ENCODE peak calls at places on chromosomes 12 and 14, in five cellular contexts. G is A549; K is lung; M is CD8-positive, alpha-beta T cell; A is left ventricle myocardium inferior. C is an unnamed sample.
A peak's percentile ranks its signal among the peaks of the same experiment; 100 is the strongest.

GRCh38 chr14:43983721-43984120 is 523.4 kb downstream of the FSCB start:
- DNase-seq in M (no peak), G (no peak), A (no peak), K (no peak), C (no peak)

GRCh38 chr12:123958462-123958861 is 14.2 kb downstream of the CCDC92 start:
- DNase-seq in A (peak; percentile 44), K (no peak), M (no peak), G (no peak), C (peak; percentile 56)

GRCh38 chr12:45727994-45728624 is 1.4 kb upstream of the ARID2 start:
- DNase-seq in G (no peak), K (no peak), M (no peak), A (no peak), C (no peak)

GRCh38 chr14:26415618-26416123 is 182.2 kb downstream of the NOVA1 start:
- DNase-seq in K (no peak), M (no peak), A (no peak), G (no peak), C (no peak)

GRCh38 chr14:57364659-57365450 is 25.5 kb upstream of the NAA30 start:
- DNase-seq in M (no peak), A (no peak), G (no peak), K (no peak), C (no peak)

GRCh38 chr12:47207005-47207717 is 127.4 kb upstream of the AMIGO2 start:
- DNase-seq in M (no peak), K (peak; percentile 40), A (no peak), G (no peak), C (no peak)

GRCh38 chr14:103923863-103924262 is 4.4 kb upstream of the TDRD9 start:
- DNase-seq in M (no peak), G (no peak), K (no peak), A (peak; percentile 52), C (no peak)

GRCh38 chr12:52691765-52692150 is 11.6 kb upstream of the KRT1 start:
- DNase-seq in K (no peak), G (no peak), M (no peak), A (no peak), C (no peak)

GRCh38 chr12:77225373-77225772 is 160.0 kb upstream of the E2F7 start:
- DNase-seq in M (no peak), A (no peak), G (no peak), K (no peak), C (no peak)

GRCh38 chr14:96364911-96365310 is 1.6 kb downstream of the GSKIP start:
- DNase-seq in A (no peak), G (no peak), M (no peak), K (no peak), C (no peak)

GRCh38 chr12:62113366-62114011 is 146.7 kb upstream of the USP15 start:
- DNase-seq in M (no peak), K (no peak), A (no peak), G (no peak), C (no peak)

GRCh38 chr12:1949771-1950470 is 31.5 kb upstream of the CACNA2D4 start:
- DNase-seq in A (no peak), M (no peak), G (no peak), K (no peak), C (no peak)

GRCh38 chr12:98352218-98352811 is 163.1 kb upstream of the TMPO start:
- DNase-seq in K (no peak), M (no peak), A (no peak), G (peak; percentile 75), C (no peak)

GRCh38 chr12:61250303-61250702 is 1009.9 kb upstream of the USP15 start:
- DNase-seq in M (no peak), A (no peak), K (no peak), G (no peak), C (no peak)

GRCh38 chr12:128745772-128746689 is 77.7 kb downstream of the SLC15A4 start:
- DNase-seq in M (no peak), K (no peak), A (no peak), G (no peak), C (no peak)

GRCh38 chr12:42912367-42912766 is 322.8 kb upstream of the PRICKLE1 start:
- DNase-seq in K (no peak), M (no peak), G (no peak), A (no peak), C (no peak)

GRCh38 chr14:64970776-64971451 is 1.2 kb downstream of the RAB15 start:
- DNase-seq in G (peak; percentile 23), A (no peak), M (no peak), K (peak; percentile 40), C (no peak)

GRCh38 chr12:38811814-38812356 is 93.5 kb downstream of the CPNE8 start:
- DNase-seq in A (no peak), G (no peak), M (no peak), K (no peak), C (no peak)

GRCh38 chr12:115319641-115320040 is 635.7 kb upstream of the TBX3 start:
- DNase-seq in M (no peak), K (no peak), G (no peak), A (no peak), C (no peak)

GRCh38 chr12:90086281-90086680 is 377.6 kb upstream of the ATP2B1 start:
- DNase-seq in K (no peak), M (no peak), G (no peak), A (no peak), C (no peak)

GRCh38 chr14:38039526-38039925 is 168.2 kb upstream of the SSTR1 start:
- DNase-seq in K (no peak), M (no peak), G (no peak), A (no peak), C (no peak)

GRCh38 chr12:28032811-28033537 is 60.4 kb upstream of the PTHLH start:
- DNase-seq in G (no peak), M (no peak), A (no peak), K (no peak), C (no peak)

GRCh38 chr14:22429546-22429945 is 159.5 kb downstream of the DAD1 start:
- DNase-seq in A (no peak), M (no peak), K (no peak), G (no peak), C (no peak)

DNA sequence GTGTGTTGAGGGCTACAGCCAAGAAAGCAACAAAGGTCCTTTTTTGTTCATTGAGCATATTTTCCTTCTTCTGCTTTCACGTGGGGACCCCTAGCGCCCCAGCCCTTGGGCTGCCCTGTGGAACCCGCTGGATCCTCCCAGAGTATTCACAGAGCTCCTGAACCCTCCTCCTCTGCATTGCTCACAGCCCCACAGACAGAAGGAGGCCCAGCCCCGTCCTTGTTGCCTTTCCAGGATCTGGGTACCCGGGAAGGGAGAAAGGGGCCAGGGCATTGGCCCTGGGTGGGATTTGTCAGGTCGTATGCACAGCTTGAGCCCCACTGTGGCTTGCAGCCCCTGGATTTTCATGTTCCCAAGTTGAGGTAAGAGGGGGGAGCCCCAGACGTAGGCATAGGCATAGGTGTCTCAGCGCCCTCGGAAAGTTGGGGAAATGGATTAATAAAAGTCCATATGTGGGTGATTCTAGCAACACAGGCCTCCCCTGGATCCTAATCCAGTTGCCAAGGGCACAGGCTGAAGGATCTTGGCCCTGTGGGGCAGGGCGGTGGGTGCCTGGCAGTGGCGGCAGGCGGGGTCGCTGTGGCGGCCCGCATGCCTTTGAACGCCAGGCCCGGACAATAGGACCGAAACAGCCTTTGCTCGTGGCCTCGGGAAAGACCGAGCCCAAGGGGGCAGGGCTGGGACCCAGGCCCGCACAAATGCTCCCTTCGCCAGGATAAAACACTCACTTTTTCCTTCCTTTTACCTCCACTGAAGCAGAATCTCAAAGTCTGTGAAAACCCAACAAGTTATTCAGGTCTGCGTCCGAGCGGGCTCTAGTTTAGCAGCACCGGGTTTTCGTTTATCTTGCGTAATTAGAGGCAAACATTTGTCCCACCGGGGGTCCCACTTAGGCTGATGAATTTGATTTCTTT is 3.0 kb upstream of the HOXC10 start:
- DNase-seq in A (no peak), G (no peak), K (no peak), M (no peak), C (no peak)
- H3K4me3 ChIP-seq in A (no peak overlapping the region), G (no peak overlapping the region), K (no peak overlapping the region), M (no peak overlapping the region), C (no peak overlapping the region)

DNA sequence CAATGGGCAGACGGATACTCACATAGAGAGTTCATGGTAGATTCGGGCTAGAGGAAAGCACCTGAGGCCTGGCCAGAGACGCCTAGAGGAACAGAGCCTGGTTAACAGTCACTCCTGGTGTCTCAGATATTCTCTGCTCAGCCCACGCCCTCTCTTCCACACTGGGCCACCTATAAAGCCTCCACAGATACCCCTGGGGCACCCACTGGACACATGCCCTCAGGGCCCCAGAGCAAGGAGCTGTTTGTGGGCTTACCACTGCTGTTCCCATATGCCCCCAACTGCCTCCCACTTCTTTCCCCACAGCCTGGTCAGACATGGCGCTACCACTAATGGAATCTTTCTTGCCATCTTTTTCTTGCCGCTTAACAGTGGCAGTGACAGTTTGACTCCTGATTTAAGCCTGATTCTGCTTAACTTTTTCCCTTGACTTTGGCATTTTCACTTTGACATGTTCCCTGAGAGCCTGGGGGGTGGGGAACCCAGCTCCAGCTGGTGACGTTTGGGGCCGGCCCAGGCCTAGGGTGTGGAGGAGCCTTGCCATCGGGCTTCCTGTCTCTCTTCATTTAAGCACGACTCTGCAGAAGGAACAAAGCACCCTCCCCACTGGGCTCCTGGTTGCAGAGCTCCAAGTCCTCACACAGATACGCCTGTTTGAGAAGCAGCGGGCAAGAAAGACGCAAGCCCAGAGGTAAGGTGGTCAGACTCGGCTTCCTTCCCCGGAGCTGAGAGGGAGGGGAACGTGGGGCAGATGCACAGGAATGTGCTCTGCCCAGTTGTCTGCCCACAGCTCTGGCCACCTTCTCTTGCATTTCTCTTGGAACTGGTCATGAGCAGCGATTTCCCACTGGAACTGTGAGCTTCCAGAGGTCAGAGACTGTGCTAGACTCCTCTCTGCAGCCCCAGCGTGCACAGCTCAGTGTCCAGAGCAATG is at the start of gene CD4:
- DNase-seq in K (peak; percentile 59), A (peak; percentile 74), M (no peak), G (no peak), C (peak; percentile 73)
- H3K27ac ChIP-seq in K (no peak within 1 kb of the TSS), A (peak within 1 kb of the TSS; percentile 33), M (no peak within 1 kb of the TSS), G (no peak within 1 kb of the TSS), C (no peak within 1 kb of the TSS)

DNA sequence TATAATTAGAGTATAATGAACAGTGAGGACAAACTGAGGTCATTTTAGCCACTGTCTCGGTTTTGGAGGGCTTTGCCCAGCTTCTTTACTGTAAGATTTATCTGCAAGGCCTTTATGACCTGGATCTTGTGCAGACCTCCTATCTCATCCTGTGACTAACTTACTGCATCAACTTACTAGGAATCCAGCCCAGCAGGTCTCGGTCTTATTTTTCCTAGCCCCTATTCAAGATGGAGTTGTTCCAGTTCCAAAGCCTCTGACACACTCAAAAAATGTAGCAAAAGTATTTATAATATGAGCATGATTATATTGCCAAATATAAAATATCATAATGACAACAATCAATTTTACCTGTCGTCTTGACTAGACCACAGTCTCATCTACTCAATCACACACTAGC is 534.2 kb downstream of the TMEM121 start:
- DNase-seq in M (no peak), A (no peak), G (no peak), K (no peak), C (no peak)
- H3K4me3 ChIP-seq in M (no peak overlapping the region), A (no peak overlapping the region), G (no peak overlapping the region), K (no peak overlapping the region), C (no peak overlapping the region)

DNA sequence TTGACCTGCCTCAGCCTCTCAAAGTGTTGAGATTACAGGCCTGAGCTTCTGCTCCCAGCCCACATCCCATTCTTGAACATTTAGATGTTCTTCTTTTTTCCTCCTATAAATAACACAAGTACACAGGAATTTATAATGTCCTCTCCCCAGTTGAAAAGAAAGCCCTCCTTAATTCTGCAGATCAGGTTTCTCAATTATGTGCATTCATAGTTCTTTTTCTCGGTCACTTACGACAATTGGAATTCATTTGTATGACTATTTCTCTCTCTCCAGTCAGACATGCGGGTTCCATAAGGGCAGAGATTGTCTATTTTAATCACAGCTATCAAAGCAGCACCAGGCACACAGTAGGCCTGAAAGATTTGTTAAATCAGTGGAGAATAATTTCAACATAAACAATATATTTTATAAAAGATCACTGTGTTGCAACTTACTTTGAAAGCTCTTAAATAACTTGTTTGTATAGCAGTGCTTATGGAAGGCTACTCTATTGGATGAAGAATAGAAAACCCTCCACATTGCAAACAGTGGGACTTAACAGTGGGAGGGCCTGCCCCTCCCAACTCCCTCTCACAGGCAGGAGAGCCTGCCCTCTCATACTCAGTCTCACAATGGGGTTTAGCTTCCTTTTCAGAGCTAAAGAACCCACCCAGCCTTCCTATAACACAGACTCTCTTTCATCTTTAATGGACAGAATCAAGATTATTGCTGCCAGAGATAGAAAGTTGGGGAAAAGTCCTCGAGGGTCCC is 84.1 kb upstream of the TRAF3 start:
- DNase-seq in M (no peak), K (no peak), A (no peak), G (no peak), C (no peak)
- H3K27ac ChIP-seq in M (no peak overlapping the region), K (no peak overlapping the region), A (no peak overlapping the region), G (no peak overlapping the region), C (no peak overlapping the region)